ENCODE peak calls at places on chromosomes 1 and 21, in seven cellular contexts. C, A, W, Q, D, R and M are unnamed samples.

GRCh38 chr1:107943694-107944093 is 21.3 kb downstream of the VAV3 start:
- DNase-seq in C (no peak), A (no peak), W (no peak), Q (no peak), D (no peak), R (no peak), M (no peak)

GRCh38 chr1:184407816-184408510 is 21.1 kb downstream of the C1orf21 start:
- DNase-seq in C (peak), A (no peak), W (no peak), Q (peak), D (peak), R (no peak), M (no peak)

GRCh38 chr1:203627819-203628184 is 1.2 kb downstream of the ATP2B4 start:
- DNase-seq in C (no peak), A (peak), W (peak), Q (peak), D (no peak), R (peak), M (peak)

GRCh38 chr1:22773981-22774471 is 63.4 kb downstream of the EPHB2 start:
- DNase-seq in C (no peak), A (peak), W (peak), Q (peak), D (peak), R (no peak), M (peak)

GRCh38 chr1:26327956-26328362 is 10.2 kb downstream of the CD52 start:
- DNase-seq in C (no peak), A (no peak), W (no peak), Q (no peak), D (no peak), R (no peak), M (no peak)

GRCh38 chr1:160942926-160943325 is 11.7 kb downstream of the ITLN2 start:
- DNase-seq in C (peak), A (no peak), W (no peak), Q (no peak), D (no peak), R (no peak), M (no peak)

GRCh38 chr1:101314244-101314643 is 77.4 kb downstream of the S1PR1 start:
- DNase-seq in C (no peak), A (no peak), W (no peak), Q (peak), D (peak), R (peak), M (no peak)

GRCh38 chr1:164604541-164604940 is 45.6 kb downstream of the PBX1 start:
- DNase-seq in C (no peak), A (no peak), W (no peak), Q (peak), D (peak), R (no peak), M (no peak)

GRCh38 chr1:108671142-108671541 is 10.2 kb upstream of the HENMT1 start:
- DNase-seq in C (no peak), A (no peak), W (no peak), Q (no peak), D (no peak), R (no peak), M (no peak)

GRCh38 chr1:41672173-41672572 is 187.7 kb upstream of the EDN2 start:
- DNase-seq in C (peak), A (no peak), W (no peak), Q (peak), D (peak), R (peak), M (no peak)

GRCh38 chr1:209388358-209388757 is 195.2 kb upstream of the CAMK1G start:
- DNase-seq in C (no peak), A (no peak), W (no peak), Q (no peak), D (no peak), R (no peak), M (no peak)

GRCh38 chr1:174626031-174627020 is 178.6 kb downstream of the GPR52 start:
- DNase-seq in C (no peak), A (no peak), W (no peak), Q (peak), D (peak), R (no peak), M (no peak)

GRCh38 chr1:224923726-224924125 is 5.7 kb upstream of the DNAH14 start:
- DNase-seq in C (no peak), A (no peak), W (no peak), Q (no peak), D (no peak), R (no peak), M (no peak)

GRCh38 chr1:54796902-54797301 is 4.2 kb downstream of the TTC22 start:
- DNase-seq in C (no peak), A (no peak), W (no peak), Q (no peak), D (no peak), R (no peak), M (no peak)

GRCh38 chr1:52402860-52403240 is 1.4 kb downstream of the ORC1 start:
- DNase-seq in C (no peak), A (no peak), W (no peak), Q (no peak), D (no peak), R (peak), M (no peak)

GRCh38 chr1:30782361-30783243 is 25.0 kb upstream of the LAPTM5 start:
- DNase-seq in C (peak), A (peak), W (no peak), Q (no peak), D (peak), R (peak), M (peak)

GRCh38 chr1:110635434-110635833 is 29.3 kb upstream of the KCNA2 start:
- DNase-seq in C (no peak), A (no peak), W (no peak), Q (no peak), D (no peak), R (no peak), M (no peak)
- H3K27ac ChIP-seq in C (no peak), A (no peak), W (no peak), Q (no peak), D (no peak), R (no peak), M (no peak)

GRCh38 chr1:56434659-56435202 is 144.6 kb downstream of the PLPP3 start:
- DNase-seq in C (no peak), A (no peak), W (no peak), Q (no peak), D (no peak), R (no peak), M (no peak)
- TF ChIP-seq CTCF in C (no peak), A (no peak), W (no peak), Q (no peak), D (no peak), R (peak), M (no peak)

GRCh38 chr21:44972301-44972814 is 32.5 kb downstream of the SLX9 start:
- DNase-seq in C (no peak), A (no peak), W (no peak), Q (no peak), D (no peak), R (no peak), M (no peak)
- H3K27ac ChIP-seq in C (peak), A (no peak), W (no peak), Q (no peak), D (no peak), R (no peak), M (no peak)

GRCh38 chr1:201444792-201445191 is 23.3 kb upstream of the TNNI1 start:
- DNase-seq in C (no peak), A (no peak), W (no peak), Q (peak), D (no peak), R (no peak), M (no peak)
- TF ChIP-seq CTCF in C (no peak), A (no peak), W (no peak), Q (no peak), D (no peak), R (no peak), M (no peak)

GRCh38 chr1:112894561-112895011 is 61.4 kb downstream of the SLC16A1 start:
- DNase-seq in C (no peak), A (no peak), W (no peak), Q (no peak), D (no peak), R (no peak), M (no peak)
- H3K27ac ChIP-seq in C (no peak), A (no peak), W (no peak), Q (no peak), D (no peak), R (no peak), M (no peak)

GRCh38 chr1:53449026-53449425 is 10.2 kb upstream of the DMRTB1 start:
- DNase-seq in C (no peak), A (no peak), W (no peak), Q (peak), D (peak), R (no peak), M (no peak)

GRCh38 chr1:53447413-53447812 is 11.8 kb upstream of the DMRTB1 start:
- DNase-seq in C (no peak), A (no peak), W (no peak), Q (no peak), D (no peak), R (no peak), M (no peak)

GRCh38 chr1:53449693-53450092 is 9.5 kb upstream of the DMRTB1 start:
- DNase-seq in C (no peak), A (no peak), W (no peak), Q (no peak), D (no peak), R (no peak), M (no peak)

GRCh38 chr1:53448241-53448841 is 10.9 kb upstream of the DMRTB1 start:
- DNase-seq in C (no peak), A (no peak), W (no peak), Q (peak), D (no peak), R (no peak), M (no peak)

GRCh38 chr1:53450225-53450624 is 9.0 kb upstream of the DMRTB1 start:
- DNase-seq in C (no peak), A (no peak), W (no peak), Q (no peak), D (no peak), R (no peak), M (no peak)
- TF ChIP-seq CTCF in C (peak), A (no peak), W (no peak), Q (peak), D (peak), R (peak), M (peak)

DNA sequence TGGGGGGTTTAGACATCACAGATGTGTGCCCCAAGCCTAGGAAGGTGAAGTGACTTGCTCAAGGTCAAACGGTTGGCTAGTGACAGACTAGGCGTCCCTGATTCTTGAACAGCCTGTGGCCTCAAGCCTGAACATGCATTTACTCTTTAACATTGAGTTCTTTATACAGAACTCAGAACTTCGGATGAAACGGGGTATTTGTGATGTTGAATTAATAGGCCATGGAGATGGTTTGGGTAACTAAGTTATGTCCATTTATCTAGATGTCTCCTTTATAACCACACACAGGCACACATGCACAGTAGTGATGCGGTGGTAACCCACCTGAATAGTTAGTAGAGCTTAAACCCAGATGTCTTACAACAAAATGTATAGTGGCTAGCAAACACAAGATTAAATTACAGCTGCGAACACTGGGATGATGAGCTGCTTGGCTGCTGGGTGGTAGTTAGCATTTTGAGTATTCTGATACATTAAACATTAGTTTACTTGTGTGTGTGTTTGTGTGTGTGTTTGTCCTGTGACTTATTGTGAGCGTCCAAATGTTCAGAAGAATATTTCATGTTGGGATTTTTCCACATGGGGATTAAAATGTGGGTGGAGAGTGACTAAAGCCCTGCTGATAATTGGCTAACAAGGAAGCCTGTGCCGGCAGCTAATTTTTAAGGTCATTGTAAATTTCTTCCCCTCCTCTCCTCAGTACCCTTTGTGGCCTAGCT is 2.3 kb downstream of the ATP1A1 start:
- DNase-seq in C (no peak), A (no peak), W (no peak), Q (no peak), D (no peak), R (no peak), M (no peak)
- H3K27ac ChIP-seq in C (peak), A (peak), W (peak), Q (peak), D (no peak), R (peak), M (peak)

GRCh38 chr1:147892216-147892615 is 10.4 kb upstream of the GJA8 start:
- DNase-seq in C (peak), A (no peak), W (no peak), Q (no peak), D (no peak), R (peak), M (no peak)
- TF ChIP-seq CTCF in C (no peak), A (no peak), W (no peak), Q (no peak), D (no peak), R (no peak), M (no peak)

GRCh38 chr1:43933386-43934278 is at the start of gene ARTN:
- DNase-seq in C (no peak), A (no peak), W (no peak), Q (no peak), D (no peak), R (peak), M (no peak)

GRCh38 chr1:43934279-43934985 is 831 bp downstream of the ARTN start:
- DNase-seq in C (peak), A (peak), W (peak), Q (peak), D (peak), R (peak), M (peak)

GRCh38 chr1:43935711-43936427 is 2.3 kb downstream of the ARTN start:
- DNase-seq in C (no peak), A (no peak), W (no peak), Q (no peak), D (no peak), R (peak), M (no peak)

GRCh38 chr1:43936470-43937151 is 3.0 kb downstream of the ARTN start:
- DNase-seq in C (no peak), A (no peak), W (no peak), Q (peak), D (peak), R (peak), M (peak)

GRCh38 chr1:43934986-43935324 is 1.4 kb downstream of the ARTN start:
- DNase-seq in C (no peak), A (no peak), W (no peak), Q (no peak), D (no peak), R (no peak), M (no peak)
- H3K27ac ChIP-seq in C (no peak), A (no peak), W (no peak), Q (no peak), D (no peak), R (no peak), M (no peak)